ENCODE peak calls at places on chromosomes 7 and 10, in eight cellular contexts. S is heart right ventricle, A is Peyer's patch, D is spleen, W is psoas muscle, J is left ventricle myocardium inferior, H is uterus, O is heart left ventricle. U is an unnamed sample. For H3K4me1, the result is how much of the 10 kb centered on the place peaks cover.

GRCh38 chr7:113128028-113128427 is 9.7 kb upstream of the SMIM30 start:
- DNase-seq in S (no peak), A (no peak), D (no peak), W (no peak), J (no peak), H (no peak), O (no peak), U (no peak)

GRCh38 chr7:106425017-106425719 is 140.4 kb upstream of the NAMPT start:
- DNase-seq in S (no peak), A (no peak), D (no peak), W (peak), J (peak), H (peak), O (peak), U (peak)

GRCh38 chr10:117092386-117092785 is 45.7 kb downstream of the VAX1 start:
- DNase-seq in S (no peak), A (no peak), D (no peak), W (no peak), J (no peak), H (no peak), O (no peak), U (no peak)

GRCh38 chr7:19122018-19122588 is 4.7 kb upstream of the TWIST1 start:
- DNase-seq in S (no peak), A (no peak), D (no peak), W (no peak), J (no peak), H (no peak), O (no peak), U (no peak)

GRCh38 chr7:141073173-141073640 is 657 bp upstream of the TMEM178B start:
- DNase-seq in S (peak), A (no peak), D (no peak), W (peak), J (peak), H (no peak), O (peak), U (no peak)

GRCh38 chr7:158816995-158817394 is 12.3 kb downstream of the ESYT2 start:
- DNase-seq in S (no peak), A (no peak), D (no peak), W (no peak), J (no peak), H (no peak), O (no peak), U (no peak)

GRCh38 chr10:92972066-92972870 is 88.3 kb upstream of the CYP26C1 start:
- DNase-seq in S (no peak), A (no peak), D (no peak), W (no peak), J (no peak), H (no peak), O (no peak), U (no peak)

GRCh38 chr7:95630702-95631458 is 34.6 kb upstream of the PDK4 start:
- DNase-seq in S (no peak), A (no peak), D (no peak), W (no peak), J (no peak), H (no peak), O (no peak), U (no peak)

GRCh38 chr10:7515549-7515948 is 104.7 kb upstream of the SFMBT2 start:
- DNase-seq in S (no peak), A (no peak), D (no peak), W (no peak), J (no peak), H (no peak), O (no peak), U (no peak)

GRCh38 chr7:148838905-148839304 is 45.2 kb downstream of the EZH2 start:
- DNase-seq in S (no peak), A (no peak), D (no peak), W (no peak), J (no peak), H (no peak), O (no peak), U (no peak)

GRCh38 chr10:103895458-103896186 is 22.4 kb downstream of the STN1 start:
- DNase-seq in S (no peak), A (no peak), D (no peak), W (no peak), J (no peak), H (no peak), O (no peak), U (no peak)

GRCh38 chr10:123967626-123968243 is 76.1 kb upstream of the CPXM2 start:
- DNase-seq in S (peak), A (peak), D (peak), W (peak), J (peak), H (peak), O (peak), U (peak)

GRCh38 chr7:101754432-101755159 is 62.8 kb upstream of the CUX1 start:
- DNase-seq in S (no peak), A (no peak), D (no peak), W (no peak), J (no peak), H (peak), O (no peak), U (no peak)

GRCh38 chr7:17500718-17501117 is 202.3 kb downstream of the AHR start:
- DNase-seq in S (no peak), A (no peak), D (no peak), W (no peak), J (no peak), H (no peak), O (no peak), U (no peak)

GRCh38 chr10:4704034-4704545 is 121.9 kb upstream of the AKR1E2 start:
- DNase-seq in S (no peak), A (no peak), D (no peak), W (no peak), J (no peak), H (no peak), O (peak), U (no peak)

GRCh38 chr10:73780966-73781365 is 882 bp upstream of the CHCHD1 start:
- DNase-seq in S (no peak), A (no peak), D (no peak), W (no peak), J (no peak), H (no peak), O (no peak), U (peak)

GRCh38 chr10:124001391-124002260 is 91.8 kb downstream of the CHST15 start:
- DNase-seq in S (no peak), A (no peak), D (peak), W (no peak), J (no peak), H (no peak), O (no peak), U (peak)

GRCh38 chr7:107043916-107044346 is 574 bp upstream of the PRKAR2B start:
- DNase-seq in S (no peak), A (no peak), D (no peak), W (no peak), J (no peak), H (no peak), O (no peak), U (no peak)

GRCh38 chr7:133554330-133554729 is 301.5 kb downstream of the EXOC4 start:
- DNase-seq in S (no peak), A (no peak), D (no peak), W (no peak), J (no peak), H (no peak), O (no peak), U (no peak)

GRCh38 chr10:78623577-78624215 is 445.1 kb upstream of the ZMIZ1 start:
- DNase-seq in S (no peak), A (no peak), D (no peak), W (no peak), J (no peak), H (no peak), O (no peak), U (no peak)

GRCh38 chr10:16612148-16612742 is 90.6 kb upstream of the C1QL3 start:
- DNase-seq in S (no peak), A (no peak), D (no peak), W (no peak), J (no peak), H (no peak), O (no peak), U (no peak)

GRCh38 chr10:101214446-101215396 is 14.5 kb downstream of the LBX1 start:
- DNase-seq in S (peak), A (peak), D (peak), W (peak), J (peak), H (peak), O (peak), U (no peak)

GRCh38 chr10:5525581-5526271 is 965 bp downstream of the CALML3 start:
- DNase-seq in S (no peak), A (no peak), D (peak), W (no peak), J (no peak), H (no peak), O (no peak), U (peak)

GRCh38 chr7:74412603-74413002 is 41.1 kb upstream of the GTF2IRD1 start:
- DNase-seq in S (no peak), A (no peak), D (no peak), W (no peak), J (no peak), H (no peak), O (no peak), U (no peak)

GRCh38 chr7:22675917-22676343 is 51.1 kb upstream of the IL6 start:
- DNase-seq in S (no peak), A (peak), D (no peak), W (no peak), J (no peak), H (no peak), O (no peak), U (no peak)

GRCh38 chr10:45514283-45515270 is 140.6 kb downstream of the ALOX5 start:
- DNase-seq in S (no peak), A (no peak), D (no peak), W (no peak), J (no peak), H (no peak), O (no peak), U (no peak)

GRCh38 chr10:131748191-131748590 is 152.6 kb upstream of the PPP2R2D start:
- DNase-seq in S (no peak), A (no peak), D (no peak), W (no peak), J (no peak), H (no peak), O (no peak), U (peak)

GRCh38 chr7:143948733-143949132 is 5.9 kb upstream of the OR2F1 start:
- DNase-seq in S (no peak), A (no peak), D (no peak), W (no peak), J (no peak), H (no peak), O (no peak), U (no peak)

GRCh38 chr10:132308588-132309451 is 1.1 kb upstream of the STK32C start:
- DNase-seq in S (no peak), A (no peak), D (peak), W (no peak), J (no peak), H (no peak), O (peak), U (no peak)

GRCh38 chr7:141562543-141562942 is 11.3 kb downstream of the AGK start:
- DNase-seq in S (no peak), A (no peak), D (no peak), W (no peak), J (peak), H (no peak), O (peak), U (no peak)

GRCh38 chr10:87635498-87636312 is 24.0 kb upstream of the PAPSS2 start:
- DNase-seq in S (no peak), A (no peak), D (no peak), W (no peak), J (no peak), H (no peak), O (no peak), U (no peak)

GRCh38 chr10:102633282-102633681 is 11.0 kb upstream of the TRIM8 start:
- DNase-seq in S (no peak), A (no peak), D (peak), W (peak), J (peak), H (no peak), O (no peak), U (no peak)

GRCh38 chr10:102631525-102632393 is 12.5 kb upstream of the TRIM8 start:
- DNase-seq in S (no peak), A (no peak), D (peak), W (peak), J (no peak), H (no peak), O (no peak), U (no peak)

GRCh38 chr10:102633848-102634247 is 10.4 kb upstream of the TRIM8 start:
- DNase-seq in S (no peak), A (no peak), D (peak), W (peak), J (no peak), H (no peak), O (no peak), U (no peak)

GRCh38 chr10:102630663-102631062 is 13.6 kb upstream of the TRIM8 start:
- DNase-seq in S (no peak), A (no peak), D (peak), W (peak), J (no peak), H (no peak), O (no peak), U (peak)

GRCh38 chr10:102632394-102633062 is 11.8 kb upstream of the TRIM8 start:
- DNase-seq in S (no peak), A (no peak), D (peak), W (peak), J (no peak), H (no peak), O (no peak), U (no peak)
- H3K4me1 ChIP-seq in S (under half), A (under half), D (half or more), W (under half), J (half or more), H (under half), O (under half), U (under half)

DNA sequence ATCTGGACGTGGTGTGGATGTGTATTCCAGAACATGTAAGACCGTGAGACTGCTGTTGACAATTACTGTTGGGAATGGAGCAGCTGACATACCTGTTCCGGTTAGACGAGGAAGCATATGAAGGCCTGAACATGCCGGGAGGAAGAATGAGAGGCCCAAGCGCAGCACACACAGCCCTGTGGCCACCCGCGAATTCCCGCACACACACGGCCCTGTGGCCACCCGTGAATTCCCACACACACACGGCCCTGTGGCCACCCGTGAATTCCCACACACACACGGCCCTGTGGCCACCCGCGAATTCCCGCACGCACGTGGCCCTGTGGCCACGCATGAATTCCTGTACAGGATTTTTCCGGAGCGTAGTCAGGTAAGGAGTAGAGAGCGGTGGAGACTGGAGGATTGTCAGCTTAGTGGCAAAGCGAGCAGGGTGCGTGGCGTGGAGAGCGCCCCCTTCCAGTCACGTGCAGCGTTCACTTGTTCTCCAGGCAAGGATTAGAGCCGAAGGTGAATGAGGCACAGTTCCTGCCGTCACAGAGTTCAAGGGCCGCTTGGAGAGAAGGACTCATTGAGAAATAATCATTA is 9.5 kb upstream of the SUN1 start:
- DNase-seq in S (peak), A (no peak), D (no peak), W (no peak), J (no peak), H (no peak), O (no peak), U (peak)
- TF ChIP-seq CTCF in S (no peak), A (no peak), D (no peak), W (no peak), J (no peak), H (no peak), O (no peak), U (no peak)

GRCh38 chr10:34420273-34420672 is 394.8 kb downstream of the PARD3 start:
- DNase-seq in S (no peak), A (no peak), D (no peak), W (no peak), J (no peak), H (no peak), O (no peak), U (no peak)
- H3K4me1 ChIP-seq in S (under half), A (under half), D (under half), W (under half), J (under half), H (under half), O (under half), U (under half)

GRCh38 chr10:113329121-113329596 is 223.7 kb upstream of the HABP2 start:
- DNase-seq in S (no peak), A (no peak), D (no peak), W (no peak), J (no peak), H (no peak), O (no peak), U (no peak)
- TF ChIP-seq CTCF in S (no peak), A (no peak), D (no peak), W (no peak), J (no peak), H (no peak), O (no peak), U (no peak)

DNA sequence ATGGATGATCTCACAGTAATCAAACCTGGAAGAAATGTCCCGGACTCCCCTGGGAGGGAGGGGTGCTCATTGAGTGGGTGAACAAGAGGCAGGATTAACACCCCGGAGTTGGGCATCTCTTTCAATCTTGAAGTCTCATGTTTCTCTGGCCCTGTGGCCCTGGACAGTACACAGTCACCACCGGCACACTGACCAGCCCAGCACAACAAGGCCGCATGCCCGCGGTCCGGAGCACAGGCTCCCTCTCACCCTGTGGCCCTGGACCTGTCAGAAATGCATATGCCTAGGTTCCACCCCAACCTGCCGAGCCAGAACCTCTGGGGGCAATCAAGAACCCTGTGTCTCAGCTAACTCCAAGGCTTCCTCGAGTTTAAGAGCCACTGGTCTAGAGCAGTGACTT is 27.8 kb downstream of the CXCL12 start:
- DNase-seq in S (no peak), A (no peak), D (no peak), W (no peak), J (no peak), H (no peak), O (no peak), U (no peak)
- H3K4me1 ChIP-seq in S (under half), A (under half), D (under half), W (under half), J (under half), H (under half), O (under half), U (under half)